ENCODE peak calls at places on chromosomes 3 and 15, in nine cellular contexts. C, O, K, L, H, B, M, R and G are unnamed samples.

GRCh38 chr3:16888785-16889607 is 4.2 kb downstream of the PLCL2 start:
- DNase-seq in C (no peak), O (no peak), K (no peak), L (peak), H (peak), B (peak), M (no peak), R (no peak), G (no peak)

GRCh38 chr3:168071535-168071934 is 24.2 kb downstream of the GOLIM4 start:
- DNase-seq in C (no peak), O (no peak), K (peak), L (no peak), H (no peak), B (peak), M (no peak), R (no peak), G (no peak)

GRCh38 chr3:96266395-96267187 is 547.8 kb upstream of the EPHA6 start:
- DNase-seq in C (no peak), O (no peak), K (no peak), L (no peak), H (no peak), B (peak), M (no peak), R (no peak), G (no peak)

GRCh38 chr3:184685646-184686045 is 26.2 kb downstream of the MAGEF1 start:
- DNase-seq in C (no peak), O (no peak), K (no peak), L (no peak), H (no peak), B (no peak), M (no peak), R (no peak), G (no peak)

GRCh38 chr15:31275331-31276262 is 51.0 kb upstream of the KLF13 start:
- DNase-seq in C (peak), O (no peak), K (no peak), L (peak), H (no peak), B (no peak), M (no peak), R (no peak), G (peak)

GRCh38 chr3:64238971-64239667 is 13.9 kb upstream of the PRICKLE2 start:
- DNase-seq in C (peak), O (no peak), K (peak), L (no peak), H (no peak), B (peak), M (no peak), R (peak), G (no peak)

GRCh38 chr3:150314248-150315027 is 93.7 kb upstream of the TSC22D2 start:
- DNase-seq in C (peak), O (no peak), K (no peak), L (no peak), H (no peak), B (peak), M (no peak), R (no peak), G (no peak)

GRCh38 chr3:186162221-186162620 is 53.3 kb upstream of the ETV5 start:
- DNase-seq in C (no peak), O (no peak), K (no peak), L (no peak), H (no peak), B (no peak), M (no peak), R (no peak), G (peak)

GRCh38 chr3:173502983-173503568 is 105.5 kb downstream of the NLGN1 start:
- DNase-seq in C (no peak), O (no peak), K (peak), L (no peak), H (no peak), B (no peak), M (no peak), R (peak), G (no peak)

GRCh38 chr3:115697263-115698053 is 74.1 kb downstream of the GAP43 start:
- DNase-seq in C (no peak), O (no peak), K (no peak), L (no peak), H (no peak), B (no peak), M (no peak), R (no peak), G (no peak)

GRCh38 chr3:150760431-150761200 is 2.4 kb downstream of the SIAH2 start:
- DNase-seq in C (no peak), O (no peak), K (no peak), L (peak), H (peak), B (no peak), M (no peak), R (no peak), G (no peak)

GRCh38 chr15:31024330-31024729 is 32.9 kb upstream of the MTMR10 start:
- DNase-seq in C (no peak), O (no peak), K (peak), L (no peak), H (no peak), B (peak), M (no peak), R (no peak), G (no peak)

GRCh38 chr3:41164776-41165175 is 34.5 kb upstream of the CTNNB1 start:
- DNase-seq in C (no peak), O (no peak), K (no peak), L (no peak), H (no peak), B (no peak), M (no peak), R (no peak), G (no peak)

GRCh38 chr3:190709351-190709773 is 153.1 kb downstream of the GMNC start:
- DNase-seq in C (no peak), O (no peak), K (no peak), L (no peak), H (no peak), B (peak), M (no peak), R (no peak), G (no peak)

GRCh38 chr15:59218710-59219109 is 12.1 kb downstream of the LDHAL6B start:
- DNase-seq in C (no peak), O (no peak), K (no peak), L (no peak), H (no peak), B (no peak), M (no peak), R (no peak), G (no peak)

GRCh38 chr3:23611737-23612295 is 193.9 kb upstream of the UBE2E1 start:
- DNase-seq in C (no peak), O (no peak), K (no peak), L (no peak), H (no peak), B (no peak), M (peak), R (no peak), G (no peak)

GRCh38 chr3:4411236-4411635 is 55.8 kb downstream of the SUMF1 start:
- DNase-seq in C (no peak), O (no peak), K (no peak), L (no peak), H (no peak), B (no peak), M (no peak), R (no peak), G (no peak)

GRCh38 chr3:183587337-183587736 is 31.8 kb upstream of the KLHL6 start:
- DNase-seq in C (no peak), O (no peak), K (no peak), L (peak), H (peak), B (no peak), M (no peak), R (no peak), G (no peak)

GRCh38 chr3:142288032-142288638 is 62.8 kb upstream of the GK5 start:
- DNase-seq in C (no peak), O (no peak), K (no peak), L (no peak), H (no peak), B (no peak), M (no peak), R (no peak), G (no peak)

GRCh38 chr3:184133840-184134745 is 1.1 kb upstream of the EIF2B5 start:
- DNase-seq in C (peak), O (no peak), K (no peak), L (peak), H (peak), B (peak), M (peak), R (peak), G (peak)

GRCh38 chr15:91881551-91882297 is 28.2 kb downstream of the SLCO3A1 start:
- DNase-seq in C (no peak), O (no peak), K (no peak), L (no peak), H (no peak), B (no peak), M (no peak), R (no peak), G (no peak)

GRCh38 chr3:127792664-127793292 is 29.5 kb downstream of the MGLL start:
- DNase-seq in C (peak), O (no peak), K (peak), L (no peak), H (no peak), B (peak), M (no peak), R (no peak), G (no peak)

GRCh38 chr15:33182278-33182905 is 12.1 kb downstream of the FMN1 start:
- DNase-seq in C (no peak), O (no peak), K (no peak), L (no peak), H (no peak), B (no peak), M (no peak), R (no peak), G (no peak)

GRCh38 chr3:150035910-150036661 is 65.4 kb upstream of the PFN2 start:
- DNase-seq in C (no peak), O (no peak), K (no peak), L (no peak), H (no peak), B (no peak), M (no peak), R (no peak), G (no peak)

GRCh38 chr3:194967126-194968117 is 281.7 kb downstream of the FAM43A start:
- DNase-seq in C (no peak), O (no peak), K (no peak), L (no peak), H (no peak), B (no peak), M (no peak), R (no peak), G (peak)

GRCh38 chr15:73927003-73927475 is 777 bp downstream of the LOXL1 start:
- DNase-seq in C (peak), O (no peak), K (no peak), L (peak), H (no peak), B (peak), M (no peak), R (peak), G (no peak)

GRCh38 chr3:78322780-78323179 is 1282.9 kb downstream of the ROBO2 start:
- DNase-seq in C (no peak), O (no peak), K (no peak), L (no peak), H (no peak), B (no peak), M (no peak), R (no peak), G (no peak)

GRCh38 chr3:50276762-50277101 is 2.2 kb upstream of the LSMEM2 start:
- DNase-seq in C (no peak), O (no peak), K (no peak), L (no peak), H (no peak), B (no peak), M (no peak), R (no peak), G (no peak)

GRCh38 chr3:174776636-174777035 is 82.5 kb upstream of the NAALADL2 start:
- DNase-seq in C (no peak), O (no peak), K (no peak), L (no peak), H (no peak), B (peak), M (no peak), R (no peak), G (no peak)

GRCh38 chr3:104521606-104522336 is 844.9 kb upstream of the ALCAM start:
- DNase-seq in C (peak), O (no peak), K (no peak), L (no peak), H (peak), B (no peak), M (no peak), R (no peak), G (no peak)

GRCh38 chr15:65326109-65326508 is 21.6 kb downstream of the RNU5B-1 start:
- DNase-seq in C (no peak), O (no peak), K (no peak), L (no peak), H (no peak), B (no peak), M (no peak), R (no peak), G (no peak)

GRCh38 chr3:134406331-134407246 is 32.3 kb upstream of the AMOTL2 start:
- DNase-seq in C (peak), O (no peak), K (no peak), L (no peak), H (no peak), B (no peak), M (peak), R (no peak), G (no peak)

GRCh38 chr3:11720220-11721113 is 76.8 kb upstream of the VGLL4 start:
- DNase-seq in C (peak), O (no peak), K (no peak), L (peak), H (peak), B (peak), M (no peak), R (peak), G (peak)

GRCh38 chr15:75929799-75930565 is 26.3 kb downstream of the FBXO22 start:
- DNase-seq in C (no peak), O (no peak), K (no peak), L (no peak), H (peak), B (no peak), M (no peak), R (no peak), G (no peak)

GRCh38 chr3:188780188-188781147 is 391.3 kb upstream of the TPRG1 start:
- DNase-seq in C (peak), O (no peak), K (no peak), L (no peak), H (no peak), B (no peak), M (no peak), R (no peak), G (peak)

GRCh38 chr15:39265261-39265660 is 315.6 kb upstream of the THBS1 start:
- DNase-seq in C (no peak), O (no peak), K (no peak), L (no peak), H (no peak), B (no peak), M (no peak), R (no peak), G (no peak)

GRCh38 chr3:139611540-139611939 is 66.2 kb downstream of the NMNAT3 start:
- DNase-seq in C (no peak), O (no peak), K (no peak), L (no peak), H (no peak), B (no peak), M (no peak), R (no peak), G (no peak)

GRCh38 chr15:74422723-74423442 is 10.9 kb downstream of the SEMA7A start:
- DNase-seq in C (peak), O (no peak), K (peak), L (no peak), H (no peak), B (peak), M (no peak), R (no peak), G (no peak)

GRCh38 chr15:76837474-76837873 is 67.7 kb downstream of the SCAPER start:
- DNase-seq in C (no peak), O (no peak), K (no peak), L (no peak), H (no peak), B (no peak), M (no peak), R (no peak), G (no peak)